ENCODE peak calls at places on chromosomes 1 and 21, in six cellular contexts. E, M, N, V, T and C are unnamed samples.

GRCh38 chr1:205369621-205370230 is 13.0 kb upstream of the KLHDC8A start:
- DNase-seq in N (no peak), T (no peak), E (no peak), M (no peak), V (no peak), C (no peak)

GRCh38 chr1:27405074-27405473 is 12.7 kb downstream of the GPR3 start:
- DNase-seq in T (no peak), M (no peak), V (peak), N (no peak), E (no peak), C (no peak)

GRCh38 chr1:219329606-219330005 is 155.9 kb downstream of the LYPLAL1 start:
- DNase-seq in V (no peak), E (no peak), N (no peak), M (no peak), T (no peak), C (no peak)

GRCh38 chr1:182350839-182351238 is 40.8 kb downstream of the GLUL start:
- DNase-seq in M (no peak), N (no peak), E (no peak), V (no peak), T (no peak), C (no peak)

GRCh38 chr1:225201447-225201846 is 226.4 kb downstream of the LBR start:
- DNase-seq in E (no peak), N (no peak), V (no peak), T (no peak), M (no peak), C (no peak)

GRCh38 chr1:53110370-53111072 is 31.9 kb downstream of the SLC1A7 start:
- DNase-seq in E (no peak), N (no peak), M (no peak), V (no peak), T (no peak), C (peak)

GRCh38 chr21:43367296-43367695 is 59.6 kb downstream of the SIK1 start:
- DNase-seq in E (no peak), T (no peak), M (no peak), V (no peak), N (no peak), C (no peak)

GRCh38 chr1:230700132-230700531 is 13.8 kb downstream of the AGT start:
- DNase-seq in V (no peak), E (no peak), M (no peak), N (no peak), T (no peak), C (no peak)

GRCh38 chr1:248306103-248306502 is 2.9 kb upstream of the OR2T12 start:
- DNase-seq in V (no peak), E (no peak), N (no peak), T (no peak), M (no peak), C (no peak)

GRCh38 chr1:12604114-12604874 is 13.7 kb downstream of the DHRS3 start:
- DNase-seq in T (no peak), M (peak), E (peak), N (peak), V (no peak), C (peak)

GRCh38 chr1:8425781-8426161 is 107.9 kb downstream of the SLC45A1 start:
- DNase-seq in N (no peak), E (no peak), M (no peak), V (no peak), T (no peak), C (no peak)

GRCh38 chr1:164524810-164525209 is 34.2 kb upstream of the PBX1 start:
- DNase-seq in E (no peak), M (no peak), T (no peak), V (no peak), N (peak), C (no peak)

GRCh38 chr1:167455786-167456446 is 62.4 kb downstream of the CD247 start:
- DNase-seq in T (no peak), V (peak), M (peak), N (no peak), E (no peak), C (no peak)

GRCh38 chr1:206537141-206537540 is 29.8 kb downstream of the RASSF5 start:
- DNase-seq in N (no peak), V (peak), M (no peak), E (no peak), T (no peak), C (no peak)

GRCh38 chr1:94544706-94545490 is 3.3 kb upstream of the F3 start:
- DNase-seq in M (no peak), V (no peak), E (no peak), T (no peak), N (peak), C (no peak)

GRCh38 chr1:40316595-40317393 is at the start of gene COL9A2:
- DNase-seq in V (peak), N (no peak), T (no peak), M (no peak), E (peak), C (no peak)

GRCh38 chr1:231460614-231461013 is 38.5 kb upstream of the EGLN1 start:
- DNase-seq in N (peak), V (no peak), M (no peak), E (no peak), T (peak), C (peak)

GRCh38 chr1:184972281-184973055 is 1.8 kb downstream of the NIBAN1 start:
- DNase-seq in T (no peak), V (no peak), M (no peak), N (peak), E (no peak), C (no peak)

GRCh38 chr21:40631201-40631600 is 215.8 kb downstream of the DSCAM start:
- DNase-seq in V (no peak), E (no peak), N (no peak), M (no peak), T (no peak), C (no peak)

GRCh38 chr1:203596673-203597072 is 30.0 kb upstream of the ATP2B4 start:
- DNase-seq in T (no peak), V (no peak), N (no peak), M (no peak), E (no peak), C (no peak)

GRCh38 chr21:33299181-33299752 is 25.5 kb upstream of the IFNAR1 start:
- DNase-seq in M (no peak), E (no peak), V (peak), T (peak), N (no peak), C (peak)

DNA sequence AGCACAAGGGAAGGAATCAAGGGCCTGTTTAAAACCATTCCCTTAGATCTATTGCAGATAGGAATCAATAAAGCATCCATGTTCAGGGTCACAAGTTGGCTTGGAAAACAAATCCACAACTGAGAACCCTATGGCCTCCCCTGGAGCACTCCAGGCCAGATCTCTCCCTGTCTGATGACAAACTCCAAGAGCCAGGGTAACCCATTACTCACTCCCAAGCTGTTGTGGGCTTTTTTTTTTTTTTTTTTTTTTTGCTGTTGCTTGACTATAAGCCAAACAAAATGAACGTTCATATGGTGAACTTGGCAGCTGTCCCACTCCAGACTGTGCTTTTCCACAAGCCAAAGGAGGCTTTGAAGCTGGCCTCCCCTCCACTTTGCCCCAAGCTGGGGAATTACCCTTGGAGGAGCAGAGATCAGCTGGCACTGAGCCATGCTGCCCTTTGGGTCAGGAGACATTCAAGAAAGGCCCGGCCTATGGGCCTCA is 35.7 kb upstream of the VAV3 start:
- DNase-seq in E (peak), T (no peak), N (no peak), V (no peak), M (peak), C (no peak)
- TF ChIP-seq REST in E (no peak), T (no peak), N (no peak), V (no peak), M (no peak), C (no peak)

DNA sequence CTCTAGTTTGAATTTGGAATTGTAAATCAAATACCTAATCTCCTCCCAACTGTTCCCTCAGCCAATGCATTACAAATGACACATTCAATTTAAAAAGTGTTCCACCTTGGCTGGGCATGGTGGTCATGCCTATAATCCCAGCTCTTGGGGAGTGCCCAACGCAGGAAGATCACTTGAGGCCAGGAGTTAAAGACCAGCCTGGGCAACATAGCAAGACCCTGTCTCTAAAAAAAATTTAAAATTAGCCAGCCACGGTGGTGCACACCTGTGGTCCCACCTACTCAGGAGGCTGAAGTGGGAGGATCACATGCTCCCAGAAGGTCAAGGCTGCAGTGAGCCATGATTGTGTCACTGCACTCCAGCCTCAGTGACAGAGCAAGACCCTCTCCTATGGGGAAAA is 3.8 kb downstream of the ARNT start:
- DNase-seq in V (no peak), T (no peak), M (no peak), E (no peak), N (no peak), C (no peak)
- TF ChIP-seq REST in V (no peak), T (no peak), M (no peak), E (no peak), N (no peak), C (no peak)

DNA sequence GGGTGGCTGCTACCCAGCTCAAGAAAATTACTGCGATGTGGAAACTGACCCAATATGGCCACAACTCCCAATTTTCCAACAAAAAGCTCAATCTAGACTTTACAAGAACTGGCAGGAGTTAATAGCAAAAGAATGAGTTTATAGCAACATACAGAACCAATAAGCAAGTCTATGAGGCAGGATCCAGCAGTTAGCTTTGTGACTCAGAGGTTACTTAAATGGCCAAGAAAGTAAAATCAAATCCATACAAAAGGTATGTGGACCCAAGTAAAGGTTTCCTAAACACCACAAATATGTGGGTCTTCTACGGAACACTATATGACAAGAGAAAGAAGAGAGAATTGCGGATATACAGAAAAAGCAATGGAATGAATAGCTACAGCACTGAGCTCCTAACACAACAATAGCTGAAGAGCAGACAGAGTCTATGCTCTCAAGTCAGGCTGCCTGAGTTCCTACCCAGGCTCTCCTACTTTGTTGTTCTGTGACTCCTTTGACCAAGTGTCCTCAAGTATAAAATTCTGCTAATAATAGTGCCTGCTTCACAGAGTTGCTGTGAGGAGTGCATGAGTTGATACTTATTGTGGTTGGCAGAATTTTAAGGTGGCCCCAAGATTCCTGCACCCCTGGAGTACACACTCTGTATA is 204.3 kb downstream of the SMYD3 start:
- DNase-seq in N (no peak), V (no peak), T (no peak), E (no peak), M (no peak), C (no peak)
- TF ChIP-seq REST in N (no peak), V (no peak), T (no peak), E (no peak), M (no peak), C (no peak)

GRCh38 chr1:214209260-214209808 is 71.6 kb upstream of the SMYD2 start:
- DNase-seq in M (no peak), V (no peak), E (no peak), T (no peak), N (no peak), C (no peak)

GRCh38 chr1:214199585-214199984 is 81.4 kb upstream of the SMYD2 start:
- DNase-seq in E (no peak), M (no peak), V (no peak), N (no peak), T (no peak), C (no peak)

GRCh38 chr1:214208525-214208924 is 72.4 kb upstream of the SMYD2 start:
- DNase-seq in V (no peak), M (no peak), T (no peak), N (no peak), E (no peak), C (no peak)

DNA sequence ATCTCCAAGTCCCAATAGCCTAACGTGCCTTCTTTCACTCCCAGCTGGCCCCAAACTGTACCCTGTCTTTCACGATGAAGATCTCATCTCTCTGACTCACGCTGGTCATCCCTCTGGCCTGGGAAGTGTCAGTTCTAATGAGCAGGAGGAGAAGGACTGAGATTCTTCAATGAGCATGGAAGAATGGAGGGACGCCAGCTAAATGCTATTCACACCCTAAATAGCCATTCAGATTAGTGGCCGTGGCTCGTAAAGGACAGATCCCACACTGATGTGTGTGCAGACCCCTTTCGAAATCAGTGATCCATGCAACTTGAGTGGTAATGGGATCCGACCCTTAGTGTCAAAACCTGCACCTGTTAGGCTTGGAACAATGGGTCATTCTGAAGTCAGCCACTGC is 75.9 kb upstream of the SMYD2 start:
- DNase-seq in E (no peak), V (no peak), T (no peak), M (no peak), N (no peak), C (no peak)
- TF ChIP-seq REST in E (no peak), V (no peak), T (no peak), M (no peak), N (no peak), C (no peak)